ENCODE peak calls at places on chromosome 18, in four cellular contexts. One of them, this sample, is unnamed. For H3K4me1, the result is how much of the 10 kb centered on the place peaks cover.

GRCh38 chr18:9101730-9102390 is 639 bp upstream of the NDUFV2 start:
- DNase-seq in ovary: no peak
- DNase-seq in uterus: no peak
- DNase-seq in transverse colon: no peak
- DNase-seq in this sample: no peak

GRCh38 chr18:44564922-44565321 is 115.8 kb upstream of the SETBP1 start:
- DNase-seq in transverse colon: no peak
- DNase-seq in ovary: no peak
- DNase-seq in uterus: no peak
- DNase-seq in this sample: no peak

GRCh38 chr18:10286580-10287150 is 167.8 kb upstream of the APCDD1 start:
- DNase-seq in transverse colon: no peak
- DNase-seq in ovary: no peak
- DNase-seq in uterus: no peak
- DNase-seq in this sample: no peak

GRCh38 chr18:45402485-45403056 is 212.7 kb upstream of the SLC14A2 start:
- DNase-seq in uterus: no peak
- DNase-seq in ovary: no peak
- DNase-seq in transverse colon: peak
- DNase-seq in this sample: no peak

GRCh38 chr18:51342815-51343214 is 145.3 kb upstream of the MEX3C start:
- DNase-seq in ovary: no peak
- DNase-seq in transverse colon: no peak
- DNase-seq in uterus: no peak
- DNase-seq in this sample: no peak

GRCh38 chr18:75823376-75823950 is 396.0 kb upstream of the SMIM21 start:
- DNase-seq in uterus: no peak
- DNase-seq in ovary: no peak
- DNase-seq in transverse colon: no peak
- DNase-seq in this sample: no peak

GRCh38 chr18:63002305-63002704 is 287.0 kb downstream of the PHLPP1 start:
- DNase-seq in ovary: no peak
- DNase-seq in transverse colon: no peak
- DNase-seq in uterus: no peak
- DNase-seq in this sample: no peak

GRCh38 chr18:28831476-28831875 is 654.5 kb upstream of the CDH2 start:
- DNase-seq in uterus: no peak
- DNase-seq in transverse colon: no peak
- DNase-seq in ovary: no peak
- DNase-seq in this sample: no peak

GRCh38 chr18:38963943-38964660 is 1398.5 kb upstream of the CELF4 start:
- DNase-seq in ovary: no peak
- DNase-seq in transverse colon: no peak
- DNase-seq in uterus: no peak
- DNase-seq in this sample: no peak

GRCh38 chr18:69400976-69401474 is 337 bp downstream of the DOK6 start:
- DNase-seq in uterus: peak
- DNase-seq in ovary: peak
- DNase-seq in transverse colon: peak
- DNase-seq in this sample: no peak

GRCh38 chr18:8766576-8767253 is 61.4 kb downstream of the MTCL1 start:
- DNase-seq in uterus: no peak
- DNase-seq in ovary: no peak
- DNase-seq in transverse colon: no peak
- DNase-seq in this sample: no peak

GRCh38 chr18:60259052-60259681 is 113.4 kb downstream of the MC4R start:
- DNase-seq in transverse colon: no peak
- DNase-seq in uterus: no peak
- DNase-seq in ovary: no peak
- DNase-seq in this sample: no peak

GRCh38 chr18:7459851-7460774 is 107.0 kb upstream of the PTPRM start:
- DNase-seq in uterus: peak
- DNase-seq in ovary: peak
- DNase-seq in transverse colon: no peak
- DNase-seq in this sample: no peak

GRCh38 chr18:4453712-4454547 is 1.2 kb downstream of the DLGAP1 start:
- DNase-seq in transverse colon: no peak
- DNase-seq in ovary: peak
- DNase-seq in uterus: no peak
- DNase-seq in this sample: no peak

GRCh38 chr18:69763002-69763401 is 184.7 kb downstream of the CD226 start:
- DNase-seq in transverse colon: no peak
- DNase-seq in uterus: no peak
- DNase-seq in ovary: no peak
- DNase-seq in this sample: no peak

GRCh38 chr18:56124186-56124585 is 514.2 kb downstream of the TXNL1 start:
- DNase-seq in uterus: no peak
- DNase-seq in ovary: no peak
- DNase-seq in transverse colon: no peak
- DNase-seq in this sample: no peak

GRCh38 chr18:78790511-78790910 is 189.1 kb upstream of the SALL3 start:
- DNase-seq in transverse colon: no peak
- DNase-seq in uterus: no peak
- DNase-seq in ovary: no peak
- DNase-seq in this sample: no peak

GRCh38 chr18:48845174-48845573 is 105.6 kb downstream of the SMAD7 start:
- DNase-seq in transverse colon: no peak
- DNase-seq in uterus: no peak
- DNase-seq in ovary: no peak
- DNase-seq in this sample: no peak

GRCh38 chr18:27665264-27665799 is 480.2 kb upstream of the CHST9 start:
- DNase-seq in uterus: no peak
- DNase-seq in transverse colon: no peak
- DNase-seq in ovary: no peak
- DNase-seq in this sample: no peak

GRCh38 chr18:11570770-11571169 is 38.6 kb upstream of the SLC35G4 start:
- DNase-seq in transverse colon: no peak
- DNase-seq in ovary: no peak
- DNase-seq in uterus: no peak
- DNase-seq in this sample: no peak

GRCh38 chr18:48222118-48222517 is 187.1 kb downstream of the ZBTB7C start:
- DNase-seq in ovary: no peak
- DNase-seq in transverse colon: peak
- DNase-seq in uterus: peak
- DNase-seq in this sample: no peak

GRCh38 chr18:24731158-24731557 is 270.7 kb downstream of the HRH4 start:
- DNase-seq in ovary: no peak
- DNase-seq in transverse colon: peak
- DNase-seq in uterus: no peak
- DNase-seq in this sample: no peak

GRCh38 chr18:34809697-34810096 is 99.6 kb downstream of the DTNA start:
- DNase-seq in ovary: peak
- DNase-seq in transverse colon: peak
- DNase-seq in uterus: peak
- DNase-seq in this sample: no peak

GRCh38 chr18:49161627-49162026 is 210.9 kb upstream of the SMAD7 start:
- DNase-seq in uterus: no peak
- DNase-seq in ovary: no peak
- DNase-seq in transverse colon: no peak
- DNase-seq in this sample: no peak

GRCh38 chr18:72995558-72995957 is 127.8 kb upstream of the NETO1 start:
- DNase-seq in transverse colon: no peak
- DNase-seq in uterus: no peak
- DNase-seq in ovary: no peak
- DNase-seq in this sample: no peak

GRCh38 chr18:7567487-7568425 is 640 bp downstream of the PTPRM start:
- DNase-seq in uterus: peak
- DNase-seq in transverse colon: peak
- DNase-seq in ovary: peak
- DNase-seq in this sample: no peak

GRCh38 chr18:31931163-31931885 is 11.6 kb downstream of the TRAPPC8 start:
- DNase-seq in uterus: no peak
- DNase-seq in transverse colon: no peak
- DNase-seq in ovary: no peak
- DNase-seq in this sample: no peak

GRCh38 chr18:74498712-74499629 is 2.8 kb downstream of the CNDP2 start:
- DNase-seq in uterus: no peak
- DNase-seq in ovary: no peak
- DNase-seq in transverse colon: peak
- DNase-seq in this sample: peak

GRCh38 chr18:50429207-50429948 is 54.5 kb downstream of the SKA1 start:
- DNase-seq in transverse colon: no peak
- DNase-seq in uterus: no peak
- DNase-seq in ovary: no peak
- DNase-seq in this sample: no peak

GRCh38 chr18:33128581-33128980 is 311.9 kb downstream of the CCDC178 start:
- DNase-seq in ovary: no peak
- DNase-seq in uterus: no peak
- DNase-seq in transverse colon: no peak
- DNase-seq in this sample: no peak

GRCh38 chr18:40006553-40007073 is 1948.4 kb upstream of the PIK3C3 start:
- DNase-seq in transverse colon: no peak
- DNase-seq in ovary: no peak
- DNase-seq in uterus: no peak
- DNase-seq in this sample: no peak

GRCh38 chr18:59084286-59084779 is 55.4 kb upstream of the SEC11C start:
- DNase-seq in ovary: peak
- DNase-seq in transverse colon: peak
- DNase-seq in uterus: peak
- DNase-seq in this sample: peak
- H3K4me1 ChIP-seq in ovary: under half
- H3K4me1 ChIP-seq in transverse colon: under half
- H3K4me1 ChIP-seq in uterus: under half
- H3K4me1 ChIP-seq in this sample: under half

GRCh38 chr18:22980394-22980793 is 47.3 kb downstream of the RBBP8 start:
- DNase-seq in ovary: no peak
- DNase-seq in uterus: no peak
- DNase-seq in transverse colon: no peak
- DNase-seq in this sample: no peak
- TF ChIP-seq POLR2A in ovary: no peak
- TF ChIP-seq POLR2A in uterus: no peak
- TF ChIP-seq POLR2A in transverse colon: no peak
- TF ChIP-seq POLR2A in this sample: no peak

DNA sequence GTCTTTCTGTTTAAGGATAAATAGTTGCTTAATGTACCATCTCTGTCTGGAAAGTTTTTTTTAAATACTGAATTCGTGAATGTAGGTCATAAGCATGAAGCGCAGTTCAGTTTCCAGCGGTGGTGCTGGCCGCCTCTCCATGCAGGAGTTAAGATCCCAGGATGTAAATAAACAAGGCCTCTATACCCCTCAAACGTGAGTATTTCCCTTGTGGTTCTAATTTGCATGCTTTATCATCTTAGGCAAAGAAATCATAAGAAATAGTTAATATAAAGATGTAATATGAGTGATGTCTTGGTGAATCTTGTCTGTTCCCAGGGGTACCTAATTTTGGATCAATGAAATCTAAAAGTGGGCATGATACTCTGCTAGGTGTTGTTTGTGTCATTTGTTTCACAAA is 1.5 kb downstream of the NDC80 start:
- DNase-seq in ovary: no peak
- DNase-seq in uterus: no peak
- DNase-seq in transverse colon: no peak
- DNase-seq in this sample: no peak
- H3K4me3 ChIP-seq in ovary: no peak
- H3K4me3 ChIP-seq in uterus: no peak
- H3K4me3 ChIP-seq in transverse colon: no peak
- H3K4me3 ChIP-seq in this sample: no peak

DNA sequence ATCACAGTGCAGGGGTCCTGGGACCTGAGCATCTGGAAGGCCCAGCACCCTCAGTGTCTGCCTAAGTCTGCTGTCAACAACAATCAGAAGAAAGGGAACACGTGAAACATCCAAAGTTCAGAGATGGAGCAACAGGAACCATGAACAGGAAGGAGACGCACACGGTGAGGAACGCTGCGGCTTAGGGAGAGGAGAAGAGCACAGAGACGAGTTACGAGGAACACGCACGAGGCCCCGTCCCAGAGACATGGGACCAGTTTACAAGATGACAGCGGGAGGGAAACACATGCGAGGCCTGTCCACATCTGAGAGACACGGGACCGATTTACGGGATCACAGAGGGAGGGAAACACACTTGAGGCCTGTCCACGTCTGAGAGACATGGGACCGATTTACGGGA is 2.9 kb upstream of the KCNG2 start:
- DNase-seq in uterus: no peak
- DNase-seq in ovary: no peak
- DNase-seq in transverse colon: no peak
- DNase-seq in this sample: no peak
- H3K4me1 ChIP-seq in uterus: under half
- H3K4me1 ChIP-seq in ovary: under half
- H3K4me1 ChIP-seq in transverse colon: under half
- H3K4me1 ChIP-seq in this sample: under half

GRCh38 chr18:80147418-80148315 is 38.6 kb downstream of the ADNP2 start:
- DNase-seq in ovary: peak
- DNase-seq in transverse colon: peak
- DNase-seq in uterus: peak
- DNase-seq in this sample: peak
- TF ChIP-seq POLR2A in ovary: no peak
- TF ChIP-seq POLR2A in transverse colon: peak
- TF ChIP-seq POLR2A in uterus: no peak
- TF ChIP-seq POLR2A in this sample: no peak

GRCh38 chr18:54254265-54254758 is 15.0 kb upstream of the POLI start:
- DNase-seq in uterus: no peak
- DNase-seq in transverse colon: no peak
- DNase-seq in ovary: no peak
- DNase-seq in this sample: no peak
- H3K4me3 ChIP-seq in uterus: no peak
- H3K4me3 ChIP-seq in transverse colon: no peak
- H3K4me3 ChIP-seq in ovary: no peak
- H3K4me3 ChIP-seq in this sample: no peak

DNA sequence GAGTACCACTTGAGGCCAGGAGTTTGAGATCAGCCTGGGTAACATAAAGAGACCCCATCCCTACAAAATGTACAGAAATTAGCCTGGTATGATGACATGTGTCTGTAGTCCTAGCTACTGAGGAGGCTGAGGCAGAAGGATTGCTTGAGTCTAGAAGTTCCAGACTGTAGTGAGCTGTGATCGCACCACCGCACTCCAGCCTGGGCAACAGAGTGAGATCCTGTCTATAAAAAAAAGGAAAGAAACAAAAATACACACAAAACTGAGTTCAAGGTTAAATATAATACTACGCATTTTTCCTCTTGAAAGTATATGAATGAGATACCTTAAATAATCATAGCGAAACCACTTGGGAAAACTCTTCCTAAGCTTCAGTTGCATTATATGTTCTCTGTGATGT is 94.0 kb downstream of the LDLRAD4 start:
- DNase-seq in ovary: no peak
- DNase-seq in transverse colon: no peak
- DNase-seq in uterus: no peak
- DNase-seq in this sample: no peak
- H3K4me1 ChIP-seq in ovary: under half
- H3K4me1 ChIP-seq in transverse colon: under half
- H3K4me1 ChIP-seq in uterus: under half
- H3K4me1 ChIP-seq in this sample: under half

This sample was measured in esophagus squamous epithelium.